ENCODE peak calls at places on chromosomes 2 and 18, in ten cellular contexts. C is breast epithelium, R is suprapubic skin, T is A549, Z is endothelial cell of umbilical vein, F is adrenal gland, E is ovary, X is tibial nerve, D is Peyer's patch, N is heart left ventricle. G is an unnamed sample.

GRCh38 chr2:191170301-191170636 is 19.5 kb upstream of the STAT4 start:
- DNase-seq in X (no peak), F (no peak), D (no peak), N (no peak), C (no peak), Z (no peak), E (no peak), R (no peak), T (peak; percentile 78), G (no peak)

GRCh38 chr2:227674485-227674884 is 7.9 kb downstream of the SCYGR5 start:
- DNase-seq in F (no peak), T (no peak), E (no peak), C (no peak), X (no peak), R (no peak), N (no peak), D (no peak), Z (no peak), G (no peak)

GRCh38 chr2:88016948-88017779 is 817 bp upstream of the RNU2-63P start:
- DNase-seq in D (peak; percentile 70), X (no peak), T (peak; percentile 83), C (peak; percentile 22), N (no peak), E (no peak), Z (no peak), F (no peak), R (no peak), G (no peak)

GRCh38 chr2:10234409-10235094 is 68.2 kb upstream of the HPCAL1 start:
- DNase-seq in R (no peak), C (no peak), D (no peak), N (peak; percentile 56), F (no peak), X (no peak), E (peak; percentile 16), Z (no peak), T (no peak), G (no peak)

GRCh38 chr2:217289153-217289908 is 429.5 kb upstream of the TNP1 start:
- DNase-seq in E (no peak), C (no peak), T (no peak), X (no peak), Z (no peak), R (no peak), D (no peak), F (peak; percentile 48), N (no peak), G (no peak)

GRCh38 chr2:235050992-235051351 is 99.2 kb downstream of the SH3BP4 start:
- DNase-seq in C (peak; percentile 95), R (peak; percentile 96), Z (peak; percentile 88), D (peak; percentile 31), N (peak; percentile 89), F (peak; percentile 85), X (peak; percentile 72), E (peak; percentile 60), T (peak; percentile 42), G (peak; percentile 72)

GRCh38 chr18:67551146-67551545 is 34.6 kb upstream of the DSEL start:
- DNase-seq in D (no peak), R (no peak), F (no peak), Z (peak; percentile 3), X (no peak), T (no peak), C (no peak), E (no peak), N (no peak), G (no peak)

GRCh38 chr2:188404341-188405004 is 112.8 kb downstream of the GULP1 start:
- DNase-seq in X (no peak), F (no peak), N (no peak), E (no peak), D (no peak), Z (no peak), C (no peak), R (no peak), T (no peak), G (no peak)

GRCh38 chr2:64453710-64454315 is at the start of gene LGALSL:
- DNase-seq in R (peak; percentile 83), C (peak; percentile 77), T (peak; percentile 78), F (peak; percentile 81), Z (peak; percentile 66), N (peak; percentile 89), D (peak; percentile 67), E (peak; percentile 78), X (peak; percentile 65), G (peak; percentile 68)

GRCh38 chr2:120930236-120930635 is 194.6 kb downstream of the GLI2 start:
- DNase-seq in N (no peak), R (no peak), C (no peak), D (no peak), T (no peak), F (no peak), X (no peak), E (no peak), Z (no peak), G (no peak)

GRCh38 chr2:65142515-65142914 is 12.6 kb upstream of the RAB1A start:
- DNase-seq in C (no peak), D (no peak), F (no peak), X (no peak), T (peak; percentile 51), Z (no peak), N (no peak), E (no peak), R (no peak), G (no peak)

GRCh38 chr2:197556456-197556855 is 40.6 kb downstream of the MOB4 start:
- DNase-seq in R (no peak), Z (peak; percentile 82), E (no peak), T (peak; percentile 48), N (no peak), C (no peak), D (no peak), X (no peak), F (no peak), G (no peak)

GRCh38 chr2:29819570-29819969 is 101.8 kb downstream of the ALK start:
- DNase-seq in X (no peak), F (no peak), T (no peak), R (no peak), Z (no peak), N (no peak), C (no peak), D (no peak), E (no peak), G (no peak)

GRCh38 chr2:101753207-101753616 is 55.7 kb downstream of the MAP4K4 start:
- DNase-seq in C (no peak), E (no peak), Z (no peak), X (no peak), T (no peak), F (no peak), N (no peak), R (no peak), D (no peak), G (no peak)
- H3K4me1 ChIP-seq in C (peaks cover 2% of the 10 kb centered on the region), E (peaks cover 20% of the 10 kb centered on the region), Z (peaks cover 43% of the 10 kb centered on the region), X (peaks cover 59% of the 10 kb centered on the region), T (peaks cover 63% of the 10 kb centered on the region), F (peaks cover 28% of the 10 kb centered on the region), N (peaks cover 40% of the 10 kb centered on the region), R (peaks cover 26% of the 10 kb centered on the region), D (peaks cover 35% of the 10 kb centered on the region), G (no peaks in the 10 kb centered on the region)

GRCh38 chr2:213007290-213007838 is 144.0 kb downstream of the IKZF2 start:
- DNase-seq in T (no peak), F (no peak), C (no peak), Z (no peak), D (no peak), R (no peak), E (no peak), N (no peak), X (no peak), G (no peak)
- TF ChIP-seq POLR2A in T (no peak), F (no peak), C (no peak), Z (no peak), D (no peak), R (no peak), E (no peak), N (no peak), X (no peak), G (no peak)

GRCh38 chr18:61609131-61609530 is 275.9 kb downstream of the CDH20 start:
- DNase-seq in X (no peak), N (no peak), F (no peak), D (no peak), C (no peak), T (no peak), E (no peak), R (no peak), Z (no peak), G (no peak)

GRCh38 chr18:61606759-61607158 is 273.5 kb downstream of the CDH20 start:
- DNase-seq in D (no peak), R (peak; percentile 90), F (peak; percentile 86), X (peak; percentile 57), Z (peak; percentile 98), T (peak; percentile 74), E (peak; percentile 65), C (peak; percentile 80), N (peak; percentile 80), G (peak; percentile 66)

GRCh38 chr18:61608306-61608705 is 275.1 kb downstream of the CDH20 start:
- DNase-seq in D (no peak), E (no peak), F (no peak), N (no peak), C (no peak), T (no peak), X (no peak), Z (peak; percentile 85), R (no peak), G (no peak)

GRCh38 chr18:61605376-61606067 is 272.3 kb downstream of the CDH20 start:
- DNase-seq in F (no peak), Z (no peak), T (no peak), E (no peak), C (no peak), D (no peak), R (no peak), N (no peak), X (no peak), G (no peak)

GRCh38 chr18:61606068-61606660 is 272.9 kb downstream of the CDH20 start:
- DNase-seq in X (no peak), N (peak; percentile 64), T (peak; percentile 8), E (no peak), F (peak; percentile 24), C (peak; percentile 22), R (peak; percentile 80), Z (no peak), D (no peak), G (peak; percentile 61)
- H3K4me3 ChIP-seq in X (no peak overlapping the region), N (peak overlapping the region; percentile 53), T (peak overlapping the region; percentile 40), E (no peak overlapping the region), F (no peak overlapping the region), C (peak overlapping the region; percentile 30), R (peak overlapping the region; percentile 39), Z (no peak overlapping the region), D (no peak overlapping the region), G (no peak overlapping the region)

DNA sequence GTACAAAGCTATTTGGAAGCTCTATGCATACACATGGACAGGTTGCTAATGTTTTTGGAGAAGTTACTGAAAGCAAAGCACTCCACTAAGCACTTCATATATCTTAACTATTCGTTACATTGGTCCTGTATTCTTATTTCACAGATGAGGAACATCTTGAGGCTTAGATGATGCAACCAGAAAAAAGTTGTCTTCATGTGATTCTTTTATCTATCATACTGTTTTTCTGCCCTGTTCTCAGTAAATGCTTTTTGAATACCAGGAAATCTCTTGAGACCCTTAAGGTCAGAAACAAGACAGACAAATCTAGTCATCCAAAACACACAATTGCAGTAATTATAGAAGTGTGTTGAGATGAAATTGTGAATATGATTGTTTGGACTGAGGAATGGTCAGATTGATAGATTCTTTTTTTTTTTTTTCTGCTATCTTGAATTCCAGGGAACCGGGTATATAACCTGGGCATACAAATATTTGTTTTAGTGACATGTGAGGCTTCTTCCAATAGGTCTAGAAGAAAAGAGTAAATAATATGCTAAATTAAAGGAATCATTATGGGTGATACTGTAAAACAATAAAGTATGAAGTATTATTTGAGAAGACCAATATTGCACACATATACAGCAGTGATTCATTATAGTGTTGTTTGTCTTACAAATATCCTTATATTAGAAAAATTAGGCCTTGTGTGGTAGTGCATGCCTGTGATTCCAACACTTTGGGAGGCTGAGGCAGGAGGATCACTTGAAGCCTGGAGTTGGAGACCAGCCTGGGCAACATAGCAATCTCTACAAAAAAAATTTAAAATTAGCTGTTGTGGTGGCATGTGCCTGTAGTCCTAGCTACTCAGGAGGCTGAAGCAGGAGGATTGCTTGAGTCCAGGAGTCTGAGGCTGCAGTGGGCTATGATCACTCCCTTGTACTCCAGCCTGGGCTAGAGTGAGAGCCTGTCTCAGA is 33.7 kb downstream of the EHBP1 start:
- DNase-seq in D (no peak), C (no peak), X (no peak), F (no peak), R (no peak), N (no peak), E (no peak), Z (peak; percentile 9), T (no peak), G (no peak)
- H3K4me1 ChIP-seq in D (no peaks in the 10 kb centered on the region), C (no peaks in the 10 kb centered on the region), X (peaks cover 26% of the 10 kb centered on the region), F (peaks cover 30% of the 10 kb centered on the region), R (peaks cover 10% of the 10 kb centered on the region), N (peaks cover 3% of the 10 kb centered on the region), E (peaks cover 11% of the 10 kb centered on the region), Z (peaks cover 3% of the 10 kb centered on the region), T (peaks cover 78% of the 10 kb centered on the region), G (no peaks in the 10 kb centered on the region)

G was measured in uterus.